ENCODE peak calls at places on chromosomes 13 and 19, in eight cellular contexts. One of them, this sample, is unnamed.

GRCh38 chr13:102197193-102197592 is 204.7 kb downstream of the FGF14 start:
- DNase-seq in mucosa of gallbladder: no peak
- DNase-seq in activated effector memory CD4-positive, alpha-beta T cell treated with anti-CD3 and anti-CD28 coated beads, Interleukin-2, amount 50 U/mL, for 16 hours: no peak
- DNase-seq in HFFc6: no peak
- DNase-seq in nephron progenitor cell: no peak
- DNase-seq in BE2C: peak; percentile 54
- DNase-seq in MM.1S: no peak
- DNase-seq in CD4-positive, alpha-beta T cell: no peak
- DNase-seq in this sample: no peak

GRCh38 chr13:99199541-99200432 is 867 bp upstream of the UBAC2 start:
- DNase-seq in mucosa of gallbladder: no peak
- DNase-seq in activated effector memory CD4-positive, alpha-beta T cell treated with anti-CD3 and anti-CD28 coated beads, Interleukin-2, amount 50 U/mL, for 16 hours: no peak
- DNase-seq in HFFc6: no peak
- DNase-seq in nephron progenitor cell: no peak
- DNase-seq in BE2C: peak; percentile 18
- DNase-seq in MM.1S: no peak
- DNase-seq in CD4-positive, alpha-beta T cell: no peak
- DNase-seq in this sample: peak; percentile 21

GRCh38 chr19:27846944-27847343 is 1366.0 kb downstream of the UQCRFS1 start:
- DNase-seq in mucosa of gallbladder: no peak
- DNase-seq in activated effector memory CD4-positive, alpha-beta T cell treated with anti-CD3 and anti-CD28 coated beads, Interleukin-2, amount 50 U/mL, for 16 hours: no peak
- DNase-seq in HFFc6: no peak
- DNase-seq in nephron progenitor cell: no peak
- DNase-seq in BE2C: no peak
- DNase-seq in MM.1S: no peak
- DNase-seq in CD4-positive, alpha-beta T cell: no peak
- DNase-seq in this sample: no peak

GRCh38 chr19:827314-827709 is 325 bp upstream of the AZU1 start:
- DNase-seq in mucosa of gallbladder: no peak
- DNase-seq in activated effector memory CD4-positive, alpha-beta T cell treated with anti-CD3 and anti-CD28 coated beads, Interleukin-2, amount 50 U/mL, for 16 hours: no peak
- DNase-seq in HFFc6: no peak
- DNase-seq in nephron progenitor cell: no peak
- DNase-seq in BE2C: no peak
- DNase-seq in MM.1S: no peak
- DNase-seq in CD4-positive, alpha-beta T cell: no peak
- DNase-seq in this sample: no peak

GRCh38 chr13:83890358-83890757 is 8.1 kb upstream of the SLITRK1 start:
- DNase-seq in mucosa of gallbladder: no peak
- DNase-seq in activated effector memory CD4-positive, alpha-beta T cell treated with anti-CD3 and anti-CD28 coated beads, Interleukin-2, amount 50 U/mL, for 16 hours: no peak
- DNase-seq in HFFc6: no peak
- DNase-seq in nephron progenitor cell: no peak
- DNase-seq in BE2C: no peak
- DNase-seq in MM.1S: no peak
- DNase-seq in CD4-positive, alpha-beta T cell: no peak
- DNase-seq in this sample: no peak

GRCh38 chr13:97030705-97031452 is 36.6 kb upstream of the OXGR1 start:
- DNase-seq in mucosa of gallbladder: no peak
- DNase-seq in activated effector memory CD4-positive, alpha-beta T cell treated with anti-CD3 and anti-CD28 coated beads, Interleukin-2, amount 50 U/mL, for 16 hours: no peak
- DNase-seq in HFFc6: peak; percentile 37
- DNase-seq in nephron progenitor cell: no peak
- DNase-seq in BE2C: peak; percentile 30
- DNase-seq in MM.1S: peak; percentile 35
- DNase-seq in CD4-positive, alpha-beta T cell: no peak
- DNase-seq in this sample: no peak

GRCh38 chr19:33621065-33621785 is 528 bp upstream of the CHST8 start:
- DNase-seq in mucosa of gallbladder: no peak
- DNase-seq in activated effector memory CD4-positive, alpha-beta T cell treated with anti-CD3 and anti-CD28 coated beads, Interleukin-2, amount 50 U/mL, for 16 hours: peak; percentile 46
- DNase-seq in HFFc6: no peak
- DNase-seq in nephron progenitor cell: no peak
- DNase-seq in BE2C: peak; percentile 24
- DNase-seq in MM.1S: no peak
- DNase-seq in CD4-positive, alpha-beta T cell: no peak
- DNase-seq in this sample: no peak

GRCh38 chr19:14058182-14059092 is 3.4 kb downstream of the PALM3 start:
- DNase-seq in mucosa of gallbladder: no peak
- DNase-seq in activated effector memory CD4-positive, alpha-beta T cell treated with anti-CD3 and anti-CD28 coated beads, Interleukin-2, amount 50 U/mL, for 16 hours: no peak
- DNase-seq in HFFc6: no peak
- DNase-seq in nephron progenitor cell: no peak
- DNase-seq in BE2C: no peak
- DNase-seq in MM.1S: no peak
- DNase-seq in CD4-positive, alpha-beta T cell: no peak
- DNase-seq in this sample: no peak

GRCh38 chr13:53200498-53201453 is 172.2 kb downstream of the OLFM4 start:
- DNase-seq in mucosa of gallbladder: peak; percentile 49
- DNase-seq in activated effector memory CD4-positive, alpha-beta T cell treated with anti-CD3 and anti-CD28 coated beads, Interleukin-2, amount 50 U/mL, for 16 hours: no peak
- DNase-seq in HFFc6: no peak
- DNase-seq in nephron progenitor cell: peak; percentile 94
- DNase-seq in BE2C: peak; percentile 8
- DNase-seq in MM.1S: no peak
- DNase-seq in CD4-positive, alpha-beta T cell: no peak
- DNase-seq in this sample: no peak

GRCh38 chr19:44951179-44952159 is 3.7 kb upstream of the CLPTM1 start:
- DNase-seq in mucosa of gallbladder: peak; percentile 74
- DNase-seq in activated effector memory CD4-positive, alpha-beta T cell treated with anti-CD3 and anti-CD28 coated beads, Interleukin-2, amount 50 U/mL, for 16 hours: peak; percentile 79
- DNase-seq in HFFc6: peak; percentile 70
- DNase-seq in nephron progenitor cell: peak; percentile 69
- DNase-seq in BE2C: peak; percentile 82
- DNase-seq in MM.1S: peak; percentile 78
- DNase-seq in CD4-positive, alpha-beta T cell: peak; percentile 50
- DNase-seq in this sample: peak; percentile 23

GRCh38 chr13:25928941-25929505 is 122.8 kb downstream of the SHISA2 start:
- DNase-seq in mucosa of gallbladder: no peak
- DNase-seq in activated effector memory CD4-positive, alpha-beta T cell treated with anti-CD3 and anti-CD28 coated beads, Interleukin-2, amount 50 U/mL, for 16 hours: no peak
- DNase-seq in HFFc6: no peak
- DNase-seq in nephron progenitor cell: no peak
- DNase-seq in BE2C: no peak
- DNase-seq in MM.1S: no peak
- DNase-seq in CD4-positive, alpha-beta T cell: no peak
- DNase-seq in this sample: no peak

GRCh38 chr13:43544011-43544410 is 242.8 kb downstream of the ENOX1 start:
- DNase-seq in mucosa of gallbladder: no peak
- DNase-seq in activated effector memory CD4-positive, alpha-beta T cell treated with anti-CD3 and anti-CD28 coated beads, Interleukin-2, amount 50 U/mL, for 16 hours: no peak
- DNase-seq in HFFc6: peak; percentile 64
- DNase-seq in nephron progenitor cell: no peak
- DNase-seq in BE2C: no peak
- DNase-seq in MM.1S: no peak
- DNase-seq in CD4-positive, alpha-beta T cell: no peak
- DNase-seq in this sample: no peak

GRCh38 chr19:48368942-48369341 is 4.8 kb downstream of the SYNGR4 start:
- DNase-seq in mucosa of gallbladder: peak; percentile 68
- DNase-seq in activated effector memory CD4-positive, alpha-beta T cell treated with anti-CD3 and anti-CD28 coated beads, Interleukin-2, amount 50 U/mL, for 16 hours: no peak
- DNase-seq in HFFc6: no peak
- DNase-seq in nephron progenitor cell: no peak
- DNase-seq in BE2C: peak; percentile 47
- DNase-seq in MM.1S: no peak
- DNase-seq in CD4-positive, alpha-beta T cell: no peak
- DNase-seq in this sample: no peak

GRCh38 chr19:56637976-56638555 is 4.9 kb upstream of the SMIM17 start:
- DNase-seq in mucosa of gallbladder: peak; percentile 82
- DNase-seq in activated effector memory CD4-positive, alpha-beta T cell treated with anti-CD3 and anti-CD28 coated beads, Interleukin-2, amount 50 U/mL, for 16 hours: no peak
- DNase-seq in HFFc6: peak; percentile 37
- DNase-seq in nephron progenitor cell: peak; percentile 93
- DNase-seq in BE2C: peak; percentile 24
- DNase-seq in MM.1S: peak; percentile 79
- DNase-seq in CD4-positive, alpha-beta T cell: no peak
- DNase-seq in this sample: no peak

GRCh38 chr19:2775556-2776430 is 7.3 kb downstream of the SGTA start:
- DNase-seq in mucosa of gallbladder: peak; percentile 46
- DNase-seq in activated effector memory CD4-positive, alpha-beta T cell treated with anti-CD3 and anti-CD28 coated beads, Interleukin-2, amount 50 U/mL, for 16 hours: peak; percentile 88
- DNase-seq in HFFc6: no peak
- DNase-seq in nephron progenitor cell: no peak
- DNase-seq in BE2C: no peak
- DNase-seq in MM.1S: no peak
- DNase-seq in CD4-positive, alpha-beta T cell: peak; percentile 35
- DNase-seq in this sample: peak; percentile 34

GRCh38 chr13:41613471-41613870 is 156.1 kb downstream of the RGCC start:
- DNase-seq in mucosa of gallbladder: no peak
- DNase-seq in activated effector memory CD4-positive, alpha-beta T cell treated with anti-CD3 and anti-CD28 coated beads, Interleukin-2, amount 50 U/mL, for 16 hours: no peak
- DNase-seq in HFFc6: no peak
- DNase-seq in nephron progenitor cell: no peak
- DNase-seq in BE2C: no peak
- DNase-seq in MM.1S: no peak
- DNase-seq in CD4-positive, alpha-beta T cell: no peak
- DNase-seq in this sample: no peak

GRCh38 chr19:48926909-48927308 is 6.6 kb upstream of the DHDH start:
- DNase-seq in mucosa of gallbladder: peak; percentile 61
- DNase-seq in activated effector memory CD4-positive, alpha-beta T cell treated with anti-CD3 and anti-CD28 coated beads, Interleukin-2, amount 50 U/mL, for 16 hours: no peak
- DNase-seq in HFFc6: peak; percentile 96
- DNase-seq in nephron progenitor cell: no peak
- DNase-seq in BE2C: no peak
- DNase-seq in MM.1S: no peak
- DNase-seq in CD4-positive, alpha-beta T cell: no peak
- DNase-seq in this sample: no peak

GRCh38 chr19:11247391-11247790 is 8.0 kb downstream of the ANGPTL8 start:
- DNase-seq in mucosa of gallbladder: no peak
- DNase-seq in activated effector memory CD4-positive, alpha-beta T cell treated with anti-CD3 and anti-CD28 coated beads, Interleukin-2, amount 50 U/mL, for 16 hours: no peak
- DNase-seq in HFFc6: no peak
- DNase-seq in nephron progenitor cell: no peak
- DNase-seq in BE2C: no peak
- DNase-seq in MM.1S: no peak
- DNase-seq in CD4-positive, alpha-beta T cell: no peak
- DNase-seq in this sample: no peak

GRCh38 chr13:50222569-50223332 is 207.5 kb downstream of the KCNRG start:
- DNase-seq in mucosa of gallbladder: peak; percentile 64
- DNase-seq in activated effector memory CD4-positive, alpha-beta T cell treated with anti-CD3 and anti-CD28 coated beads, Interleukin-2, amount 50 U/mL, for 16 hours: peak; percentile 74
- DNase-seq in HFFc6: no peak
- DNase-seq in nephron progenitor cell: no peak
- DNase-seq in BE2C: no peak
- DNase-seq in MM.1S: peak; percentile 80
- DNase-seq in CD4-positive, alpha-beta T cell: no peak
- DNase-seq in this sample: no peak

GRCh38 chr19:35911790-35912189 is 3.7 kb upstream of the TYROBP start:
- DNase-seq in mucosa of gallbladder: peak; percentile 62
- DNase-seq in activated effector memory CD4-positive, alpha-beta T cell treated with anti-CD3 and anti-CD28 coated beads, Interleukin-2, amount 50 U/mL, for 16 hours: no peak
- DNase-seq in HFFc6: no peak
- DNase-seq in nephron progenitor cell: no peak
- DNase-seq in BE2C: no peak
- DNase-seq in MM.1S: no peak
- DNase-seq in CD4-positive, alpha-beta T cell: no peak
- DNase-seq in this sample: no peak

This sample was measured in T-helper 17 cell.